ENCODE peak calls at places on chromosomes 4 and X, in eight cellular contexts. One of them, this sample, is unnamed.

GRCh38 chr4:54998991-54999390 is 126.4 kb downstream of the KDR start:
- DNase-seq in nephron progenitor cell: no peak
- DNase-seq in foreskin keratinocyte: no peak
- DNase-seq in breast epithelium: no peak
- DNase-seq in GM06990: no peak
- DNase-seq in left ventricle myocardium inferior: no peak
- DNase-seq in glutamatergic neuron: no peak
- DNase-seq in fibroblast of pulmonary artery: peak
- DNase-seq in this sample: no peak

GRCh38 chr4:176844448-176844847 is 51.7 kb upstream of the VEGFC start:
- DNase-seq in nephron progenitor cell: no peak
- DNase-seq in breast epithelium: no peak
- DNase-seq in foreskin keratinocyte: no peak
- DNase-seq in glutamatergic neuron: no peak
- DNase-seq in fibroblast of pulmonary artery: no peak
- DNase-seq in left ventricle myocardium inferior: no peak
- DNase-seq in GM06990: no peak
- DNase-seq in this sample: no peak

GRCh38 chrX:29926659-29927058 is 288.7 kb upstream of the MAGEB2 start:
- DNase-seq in glutamatergic neuron: no peak
- DNase-seq in fibroblast of pulmonary artery: no peak
- DNase-seq in GM06990: no peak
- DNase-seq in breast epithelium: no peak
- DNase-seq in foreskin keratinocyte: no peak
- DNase-seq in left ventricle myocardium inferior: no peak
- DNase-seq in nephron progenitor cell: no peak
- DNase-seq in this sample: no peak

GRCh38 chr4:122758033-122758432 is 25.5 kb downstream of the BBS12 start:
- DNase-seq in left ventricle myocardium inferior: no peak
- DNase-seq in foreskin keratinocyte: no peak
- DNase-seq in GM06990: no peak
- DNase-seq in breast epithelium: no peak
- DNase-seq in nephron progenitor cell: no peak
- DNase-seq in fibroblast of pulmonary artery: peak
- DNase-seq in glutamatergic neuron: no peak
- DNase-seq in this sample: no peak

GRCh38 chr4:159655547-159655946 is 552.7 kb downstream of the RAPGEF2 start:
- DNase-seq in GM06990: no peak
- DNase-seq in left ventricle myocardium inferior: no peak
- DNase-seq in fibroblast of pulmonary artery: peak
- DNase-seq in foreskin keratinocyte: peak
- DNase-seq in nephron progenitor cell: no peak
- DNase-seq in glutamatergic neuron: no peak
- DNase-seq in breast epithelium: no peak
- DNase-seq in this sample: no peak

GRCh38 chr4:185859106-185859505 is 47.1 kb upstream of the SORBS2 start:
- DNase-seq in GM06990: no peak
- DNase-seq in glutamatergic neuron: no peak
- DNase-seq in left ventricle myocardium inferior: no peak
- DNase-seq in fibroblast of pulmonary artery: peak
- DNase-seq in breast epithelium: no peak
- DNase-seq in foreskin keratinocyte: no peak
- DNase-seq in nephron progenitor cell: no peak
- DNase-seq in this sample: no peak

GRCh38 chrX:12563121-12563520 is 228.1 kb upstream of the PRPS2 start:
- DNase-seq in breast epithelium: no peak
- DNase-seq in glutamatergic neuron: no peak
- DNase-seq in left ventricle myocardium inferior: no peak
- DNase-seq in fibroblast of pulmonary artery: peak
- DNase-seq in foreskin keratinocyte: peak
- DNase-seq in nephron progenitor cell: no peak
- DNase-seq in GM06990: no peak
- DNase-seq in this sample: no peak

GRCh38 chr4:26782168-26782829 is 78.3 kb upstream of the STIM2 start:
- DNase-seq in foreskin keratinocyte: no peak
- DNase-seq in left ventricle myocardium inferior: no peak
- DNase-seq in GM06990: no peak
- DNase-seq in glutamatergic neuron: no peak
- DNase-seq in breast epithelium: no peak
- DNase-seq in nephron progenitor cell: no peak
- DNase-seq in fibroblast of pulmonary artery: peak
- DNase-seq in this sample: no peak

GRCh38 chrX:50769389-50770063 is 44.5 kb downstream of the SHROOM4 start:
- DNase-seq in left ventricle myocardium inferior: peak
- DNase-seq in nephron progenitor cell: no peak
- DNase-seq in fibroblast of pulmonary artery: no peak
- DNase-seq in foreskin keratinocyte: no peak
- DNase-seq in glutamatergic neuron: no peak
- DNase-seq in GM06990: no peak
- DNase-seq in breast epithelium: peak
- DNase-seq in this sample: no peak

GRCh38 chr4:118834070-118834469 is 1.9 kb downstream of the SEC24D start:
- DNase-seq in fibroblast of pulmonary artery: peak
- DNase-seq in glutamatergic neuron: no peak
- DNase-seq in nephron progenitor cell: no peak
- DNase-seq in GM06990: no peak
- DNase-seq in left ventricle myocardium inferior: no peak
- DNase-seq in foreskin keratinocyte: no peak
- DNase-seq in breast epithelium: no peak
- DNase-seq in this sample: no peak

GRCh38 chr4:182449186-182449880 is 206.1 kb downstream of the TENM3 start:
- DNase-seq in GM06990: no peak
- DNase-seq in left ventricle myocardium inferior: no peak
- DNase-seq in foreskin keratinocyte: peak
- DNase-seq in nephron progenitor cell: no peak
- DNase-seq in glutamatergic neuron: no peak
- DNase-seq in breast epithelium: no peak
- DNase-seq in fibroblast of pulmonary artery: peak
- DNase-seq in this sample: no peak

GRCh38 chr4:101785476-101785875 is 5.1 kb upstream of the BANK1 start:
- DNase-seq in fibroblast of pulmonary artery: peak
- DNase-seq in left ventricle myocardium inferior: no peak
- DNase-seq in nephron progenitor cell: no peak
- DNase-seq in breast epithelium: no peak
- DNase-seq in foreskin keratinocyte: no peak
- DNase-seq in glutamatergic neuron: no peak
- DNase-seq in GM06990: no peak
- DNase-seq in this sample: no peak

GRCh38 chr4:6280365-6280996 is 10.8 kb downstream of the WFS1 start:
- DNase-seq in breast epithelium: peak
- DNase-seq in left ventricle myocardium inferior: no peak
- DNase-seq in foreskin keratinocyte: peak
- DNase-seq in GM06990: no peak
- DNase-seq in glutamatergic neuron: no peak
- DNase-seq in fibroblast of pulmonary artery: no peak
- DNase-seq in nephron progenitor cell: no peak
- DNase-seq in this sample: no peak

GRCh38 chrX:104330966-104331365 is 76.2 kb upstream of the ESX1 start:
- DNase-seq in left ventricle myocardium inferior: no peak
- DNase-seq in foreskin keratinocyte: peak
- DNase-seq in GM06990: no peak
- DNase-seq in breast epithelium: no peak
- DNase-seq in glutamatergic neuron: no peak
- DNase-seq in nephron progenitor cell: no peak
- DNase-seq in fibroblast of pulmonary artery: peak
- DNase-seq in this sample: no peak

GRCh38 chrX:82218361-82218760 is 1016.5 kb downstream of the SH3BGRL start:
- DNase-seq in foreskin keratinocyte: no peak
- DNase-seq in breast epithelium: no peak
- DNase-seq in GM06990: no peak
- DNase-seq in left ventricle myocardium inferior: no peak
- DNase-seq in nephron progenitor cell: no peak
- DNase-seq in fibroblast of pulmonary artery: no peak
- DNase-seq in glutamatergic neuron: no peak
- DNase-seq in this sample: no peak
- TF ChIP-seq CTCF in foreskin keratinocyte: peak
- TF ChIP-seq CTCF in breast epithelium: no peak
- TF ChIP-seq CTCF in GM06990: peak
- TF ChIP-seq CTCF in left ventricle myocardium inferior: no peak
- TF ChIP-seq CTCF in nephron progenitor cell: peak
- TF ChIP-seq CTCF in fibroblast of pulmonary artery: no peak
- TF ChIP-seq CTCF in glutamatergic neuron: peak
- TF ChIP-seq CTCF in this sample: no peak

GRCh38 chrX:8005678-8006347 is 78.6 kb upstream of the PNPLA4 start:
- DNase-seq in breast epithelium: no peak
- DNase-seq in fibroblast of pulmonary artery: no peak
- DNase-seq in left ventricle myocardium inferior: no peak
- DNase-seq in GM06990: no peak
- DNase-seq in nephron progenitor cell: no peak
- DNase-seq in foreskin keratinocyte: no peak
- DNase-seq in glutamatergic neuron: no peak
- DNase-seq in this sample: no peak

DNA sequence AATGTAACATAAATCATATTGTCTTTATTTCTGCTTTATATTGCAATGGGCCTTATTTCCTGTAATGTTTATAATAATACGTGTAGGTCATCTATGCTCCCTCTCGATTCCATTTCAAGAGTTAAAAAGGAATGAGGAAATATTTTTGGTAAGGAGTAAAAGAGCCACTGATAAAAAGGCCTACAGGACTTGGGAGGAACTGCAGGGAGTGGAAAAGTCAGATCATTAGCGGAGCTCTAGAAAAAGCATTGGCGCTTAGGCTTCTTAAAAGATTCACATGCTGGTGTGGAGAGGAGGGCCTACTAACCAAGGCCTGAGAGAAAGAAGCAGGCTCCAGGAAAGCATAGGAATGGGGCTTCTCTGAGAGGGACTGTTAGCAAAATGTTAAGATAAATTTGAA is 82.9 kb upstream of the PNPLA4 start:
- DNase-seq in nephron progenitor cell: no peak
- DNase-seq in fibroblast of pulmonary artery: no peak
- DNase-seq in glutamatergic neuron: no peak
- DNase-seq in left ventricle myocardium inferior: no peak
- DNase-seq in GM06990: no peak
- DNase-seq in foreskin keratinocyte: no peak
- DNase-seq in breast epithelium: no peak
- DNase-seq in this sample: no peak
- TF ChIP-seq CTCF in nephron progenitor cell: peak
- TF ChIP-seq CTCF in fibroblast of pulmonary artery: peak
- TF ChIP-seq CTCF in glutamatergic neuron: peak
- TF ChIP-seq CTCF in left ventricle myocardium inferior: no peak
- TF ChIP-seq CTCF in GM06990: no peak
- TF ChIP-seq CTCF in foreskin keratinocyte: no peak
- TF ChIP-seq CTCF in breast epithelium: no peak
- TF ChIP-seq CTCF in this sample: no peak

GRCh38 chr4:173391691-173392090 is 7.2 kb downstream of the SCRG1 start:
- DNase-seq in nephron progenitor cell: no peak
- DNase-seq in fibroblast of pulmonary artery: no peak
- DNase-seq in GM06990: no peak
- DNase-seq in left ventricle myocardium inferior: no peak
- DNase-seq in breast epithelium: no peak
- DNase-seq in glutamatergic neuron: no peak
- DNase-seq in foreskin keratinocyte: no peak
- DNase-seq in this sample: no peak
- TF ChIP-seq CTCF in nephron progenitor cell: no peak
- TF ChIP-seq CTCF in fibroblast of pulmonary artery: no peak
- TF ChIP-seq CTCF in GM06990: no peak
- TF ChIP-seq CTCF in left ventricle myocardium inferior: no peak
- TF ChIP-seq CTCF in breast epithelium: no peak
- TF ChIP-seq CTCF in glutamatergic neuron: no peak
- TF ChIP-seq CTCF in foreskin keratinocyte: no peak
- TF ChIP-seq CTCF in this sample: no peak

DNA sequence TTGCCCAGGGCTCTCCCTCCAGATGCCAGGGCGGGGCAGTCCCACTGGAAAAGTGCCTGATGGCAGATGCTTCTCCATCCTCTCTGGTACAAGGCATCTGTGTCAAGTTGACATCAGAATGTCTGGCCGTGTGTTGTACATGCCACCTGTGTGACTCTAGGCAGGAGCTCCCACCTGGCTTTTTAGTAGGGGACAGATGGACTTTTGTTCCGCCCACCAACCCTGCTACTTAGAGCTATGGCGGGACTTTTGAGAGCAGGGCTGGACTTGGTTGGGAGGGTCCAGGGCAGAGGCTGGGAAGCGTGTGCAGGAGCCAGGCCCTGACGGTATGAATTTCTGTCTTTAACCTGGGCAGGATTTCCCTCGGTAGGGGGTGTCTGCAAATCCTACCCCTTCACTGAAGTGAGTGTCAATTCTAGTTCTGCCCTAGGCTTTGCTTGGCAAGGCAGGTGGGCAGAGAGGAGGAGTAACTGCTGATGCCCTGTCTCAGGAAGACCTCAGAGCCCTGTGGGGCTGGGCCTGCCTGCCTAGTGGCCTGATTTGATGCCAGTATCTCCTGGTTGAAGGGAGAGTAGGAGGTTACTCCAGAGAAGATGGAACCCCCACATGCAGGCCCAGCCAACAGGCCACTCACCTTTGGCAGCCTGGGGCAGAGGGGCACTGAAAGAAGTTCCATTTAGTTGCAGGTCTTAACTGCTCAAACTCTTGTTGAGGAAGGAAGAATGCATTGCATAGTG is 99.1 kb downstream of the PJA1 start:
- DNase-seq in foreskin keratinocyte: no peak
- DNase-seq in breast epithelium: no peak
- DNase-seq in glutamatergic neuron: no peak
- DNase-seq in GM06990: no peak
- DNase-seq in nephron progenitor cell: no peak
- DNase-seq in left ventricle myocardium inferior: no peak
- DNase-seq in fibroblast of pulmonary artery: no peak
- DNase-seq in this sample: no peak
- TF ChIP-seq CTCF in foreskin keratinocyte: no peak
- TF ChIP-seq CTCF in breast epithelium: no peak
- TF ChIP-seq CTCF in glutamatergic neuron: no peak
- TF ChIP-seq CTCF in GM06990: no peak
- TF ChIP-seq CTCF in nephron progenitor cell: no peak
- TF ChIP-seq CTCF in left ventricle myocardium inferior: no peak
- TF ChIP-seq CTCF in fibroblast of pulmonary artery: no peak
- TF ChIP-seq CTCF in this sample: no peak

GRCh38 chr4:156970501-156971167 is 965 bp downstream of the PDGFC start:
- DNase-seq in glutamatergic neuron: peak
- DNase-seq in fibroblast of pulmonary artery: peak
- DNase-seq in left ventricle myocardium inferior: peak
- DNase-seq in foreskin keratinocyte: peak
- DNase-seq in GM06990: no peak
- DNase-seq in nephron progenitor cell: peak
- DNase-seq in breast epithelium: peak
- DNase-seq in this sample: no peak
- TF ChIP-seq CTCF in glutamatergic neuron: no peak
- TF ChIP-seq CTCF in fibroblast of pulmonary artery: peak
- TF ChIP-seq CTCF in left ventricle myocardium inferior: peak
- TF ChIP-seq CTCF in foreskin keratinocyte: peak
- TF ChIP-seq CTCF in GM06990: no peak
- TF ChIP-seq CTCF in nephron progenitor cell: peak
- TF ChIP-seq CTCF in breast epithelium: peak
- TF ChIP-seq CTCF in this sample: no peak

This sample was measured in activated B cell treated with CpG ODN at 0.5 μM for 24 hours.